ENCODE peak calls at places on chromosomes 7 and 10, in eight cellular contexts. H, D, K, F, A, M, Y and I are unnamed samples.

GRCh38 chr7:116307253-116307652 is 96.9 kb downstream of the TES start:
- DNase-seq in H (no peak), D (no peak), K (no peak), F (no peak), A (no peak), M (no peak), Y (no peak), I (no peak)

GRCh38 chr10:78960316-78960800 is 108.4 kb upstream of the ZMIZ1 start:
- DNase-seq in H (peak; percentile 84), D (peak; percentile 63), K (peak; percentile 61), F (no peak), A (peak; percentile 87), M (peak; percentile 80), Y (no peak), I (peak; percentile 66)

GRCh38 chr10:122280977-122281376 is 9.9 kb downstream of the BTBD16 start:
- DNase-seq in H (no peak), D (no peak), K (no peak), F (no peak), A (no peak), M (no peak), Y (peak; percentile 26), I (no peak)

GRCh38 chr7:31747553-31747952 is 60.5 kb downstream of the PPP1R17 start:
- DNase-seq in H (no peak), D (no peak), K (peak; percentile 19), F (no peak), A (no peak), M (no peak), Y (no peak), I (no peak)

GRCh38 chr7:20352573-20353304 is 22.0 kb downstream of the ITGB8 start:
- DNase-seq in H (no peak), D (no peak), K (no peak), F (no peak), A (no peak), M (peak; percentile 99), Y (no peak), I (no peak)

GRCh38 chr10:73577788-73578187 is 13.4 kb downstream of the USP54 start:
- DNase-seq in H (peak; percentile 84), D (peak; percentile 65), K (peak; percentile 46), F (no peak), A (peak; percentile 61), M (peak; percentile 78), Y (no peak), I (no peak)

GRCh38 chr10:11003739-11004515 is 13.7 kb upstream of the CELF2 start:
- DNase-seq in H (no peak), D (no peak), K (no peak), F (no peak), A (no peak), M (peak; percentile 26), Y (no peak), I (no peak)

GRCh38 chr10:85995791-85996190 is 370.8 kb downstream of the GRID1 start:
- DNase-seq in H (no peak), D (no peak), K (peak; percentile 20), F (peak; percentile 59), A (no peak), M (peak; percentile 57), Y (no peak), I (no peak)

GRCh38 chr10:12241810-12242529 is 46.0 kb downstream of the CDC123 start:
- DNase-seq in H (no peak), D (no peak), K (no peak), F (no peak), A (peak; percentile 17), M (no peak), Y (no peak), I (no peak)

GRCh38 chr7:6536899-6537298 is 14.4 kb downstream of the GRID2IP start:
- DNase-seq in H (no peak), D (no peak), K (no peak), F (peak; percentile 93), A (no peak), M (no peak), Y (no peak), I (no peak)

GRCh38 chr7:121081327-121081936 is 92.9 kb downstream of the CPED1 start:
- DNase-seq in H (no peak), D (no peak), K (no peak), F (no peak), A (no peak), M (peak; percentile 71), Y (no peak), I (peak; percentile 61)

DNA sequence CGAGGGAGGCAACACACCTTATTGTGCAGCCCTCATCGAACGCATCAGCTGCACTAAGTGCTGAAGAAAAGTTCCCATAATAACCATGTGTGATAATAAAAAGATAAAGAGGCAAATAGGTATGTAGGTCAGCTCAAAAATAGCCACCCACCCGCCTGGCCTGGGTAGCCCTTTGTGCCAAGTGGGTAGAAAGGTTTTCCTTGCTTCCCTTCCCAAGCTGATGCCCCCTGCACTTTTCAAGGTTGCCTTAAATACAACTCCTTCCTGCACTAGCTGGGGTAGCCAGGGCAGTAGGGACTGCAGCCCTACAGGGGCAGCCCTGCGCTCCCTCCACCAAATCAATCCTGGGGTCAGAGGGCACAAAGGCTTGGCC is 13.5 kb upstream of the DDIT4 start:
- DNase-seq in H (no peak), D (no peak), K (no peak), F (no peak), A (no peak), M (no peak), Y (no peak), I (no peak)
- TF ChIP-seq CTCF in H (no peak), D (no peak), K (no peak), F (no peak), A (no peak), M (no peak), Y (no peak), I (no peak)

DNA sequence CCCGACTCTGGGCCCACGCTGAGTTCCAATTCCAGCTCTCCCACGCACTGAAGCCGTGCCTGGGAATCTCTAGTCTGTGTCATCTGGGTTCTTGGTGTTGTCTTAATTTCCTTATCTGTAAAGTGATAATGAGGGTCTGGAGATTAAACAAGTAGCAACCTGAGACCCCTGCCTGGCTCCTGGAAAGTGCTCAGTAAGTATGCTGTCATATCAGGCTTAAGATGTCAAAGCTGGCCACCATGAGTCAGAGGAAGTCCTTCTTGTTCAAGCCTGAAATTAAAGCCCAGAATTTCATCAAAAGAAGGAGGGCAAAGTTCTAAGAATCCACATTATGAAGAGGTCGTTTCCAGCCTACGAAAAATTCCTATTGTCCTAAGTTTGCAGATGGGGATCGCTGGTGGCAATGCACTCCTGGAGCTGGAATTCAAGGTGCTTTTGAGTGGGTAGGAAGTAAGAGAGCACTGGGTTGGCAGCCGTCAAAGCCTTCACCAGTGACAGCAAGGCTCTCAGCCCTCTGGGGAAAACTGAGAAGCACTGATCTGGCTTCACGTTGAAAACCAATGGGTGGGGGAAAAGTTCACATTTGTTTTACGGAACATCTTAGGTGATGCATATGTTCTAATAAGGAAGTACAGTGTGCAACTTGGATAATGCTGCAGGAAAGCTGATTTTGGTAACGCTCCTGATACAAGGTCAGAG is 50.3 kb upstream of the NCAPG2 start:
- DNase-seq in H (no peak), D (no peak), K (no peak), F (no peak), A (no peak), M (no peak), Y (no peak), I (no peak)
- TF ChIP-seq CTCF in H (no peak), D (no peak), K (no peak), F (no peak), A (no peak), M (no peak), Y (no peak), I (no peak)

GRCh38 chr7:154837622-154838021 is 165.3 kb downstream of the PAXIP1 start:
- DNase-seq in H (no peak), D (no peak), K (no peak), F (no peak), A (no peak), M (no peak), Y (no peak), I (no peak)

GRCh38 chr7:154835924-154836529 is 166.9 kb downstream of the PAXIP1 start:
- DNase-seq in H (no peak), D (no peak), K (no peak), F (no peak), A (no peak), M (no peak), Y (no peak), I (no peak)

GRCh38 chr7:154837087-154837486 is 165.8 kb downstream of the PAXIP1 start:
- DNase-seq in H (no peak), D (no peak), K (no peak), F (no peak), A (no peak), M (no peak), Y (no peak), I (no peak)

GRCh38 chr7:154833839-154834238 is 169.1 kb downstream of the PAXIP1 start:
- DNase-seq in H (no peak), D (no peak), K (no peak), F (no peak), A (no peak), M (no peak), Y (no peak), I (no peak)

DNA sequence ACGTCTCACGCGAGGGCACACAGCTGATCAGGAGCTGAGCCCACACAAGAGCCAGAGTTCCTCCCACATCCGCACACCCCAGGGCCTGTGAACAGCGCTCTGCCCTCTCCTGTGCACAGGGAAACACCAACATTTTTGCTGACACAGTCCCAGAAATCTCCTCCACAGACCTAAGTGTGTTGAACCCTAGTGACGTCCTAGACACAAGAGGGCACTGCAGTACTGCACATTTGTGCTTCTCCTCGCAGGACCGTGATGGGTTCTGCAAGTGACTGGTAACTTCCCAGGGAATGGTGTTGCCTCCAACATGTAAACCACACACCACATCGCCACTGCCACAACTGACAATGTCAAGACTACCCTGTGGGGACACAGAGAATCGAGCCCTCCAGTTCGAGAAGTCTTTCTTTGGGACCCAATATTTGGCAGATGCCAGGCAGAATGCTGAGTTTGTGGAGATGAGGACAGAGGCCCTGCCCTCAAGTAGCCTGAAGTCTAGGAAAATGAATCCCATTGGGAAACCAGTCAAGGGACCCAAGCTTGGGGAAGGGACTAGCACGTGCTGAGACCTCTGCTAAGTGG is 170.3 kb downstream of the PAXIP1 start:
- DNase-seq in H (no peak), D (no peak), K (peak; percentile 55), F (peak; percentile 22), A (no peak), M (peak; percentile 9), Y (no peak), I (no peak)
- TF ChIP-seq CTCF in H (no peak), D (no peak), K (peak; percentile 34), F (peak; percentile 37), A (no peak), M (peak; percentile 25), Y (peak; percentile 30), I (no peak)

GRCh38 chr10:43436291-43437140 is at the start of gene ZNF487:
- DNase-seq in H (peak; percentile 86), D (peak; percentile 90), K (peak; percentile 92), F (peak; percentile 86), A (peak; percentile 85), M (peak; percentile 84), Y (peak; percentile 96), I (peak; percentile 43)
- TF ChIP-seq CTCF in H (peak; percentile 8), D (peak; percentile 11), K (no peak), F (peak; percentile 44), A (peak; percentile 13), M (no peak), Y (peak; percentile 21), I (peak; percentile 1)